ENCODE peak calls at places on chromosome 19, in five cellular contexts. V is mucosa of gallbladder; C is cardiac fibroblast; N is stimulated activated CD8-positive, alpha-beta memory T cell treated with anti-CD3 and anti-CD28 coated beads, Interleukin-4, amount 100 ng/mL, for 1 hour; Z is amygdala. R is an unnamed sample.

GRCh38 chr19:30671622-30672051 is 299.5 kb downstream of the ZNF536 start:
- DNase-seq in V (no peak), C (peak), Z (no peak), N (no peak), R (no peak)

GRCh38 chr19:29378543-29379105 is 147.2 kb upstream of the VSTM2B start:
- DNase-seq in Z (no peak), V (peak), N (no peak), C (no peak), R (no peak)

GRCh38 chr19:16825312-16826168 is 3.7 kb upstream of the SIN3B start:
- DNase-seq in C (peak), V (peak), Z (no peak), N (no peak), R (no peak)

GRCh38 chr19:49427855-49428546 is 2.8 kb downstream of the GFY start:
- DNase-seq in Z (no peak), N (no peak), V (no peak), C (no peak), R (no peak)

GRCh38 chr19:24062222-24062621 is 24.8 kb upstream of the ZNF254 start:
- DNase-seq in C (no peak), V (no peak), Z (no peak), N (no peak), R (no peak)

GRCh38 chr19:47260476-47260875 is 4.2 kb downstream of the CCDC9 start:
- DNase-seq in C (no peak), V (no peak), N (no peak), Z (no peak), R (no peak)

GRCh38 chr19:47882890-47883289 is 3.2 kb downstream of the SULT2A1 start:
- DNase-seq in N (no peak), V (no peak), Z (no peak), C (no peak), R (no peak)

GRCh38 chr19:38849746-38850230 is at the start of gene HNRNPL:
- DNase-seq in Z (peak), V (no peak), C (no peak), N (peak), R (no peak)

GRCh38 chr19:16564842-16565241 is 7.4 kb downstream of the SLC35E1 start:
- DNase-seq in V (no peak), Z (no peak), N (no peak), C (no peak), R (no peak)

GRCh38 chr19:35350591-35350990 is 2.9 kb downstream of the FFAR1 start:
- DNase-seq in V (no peak), N (no peak), C (no peak), Z (no peak), R (no peak)

GRCh38 chr19:13505761-13506549 is at the start of gene CACNA1A:
- DNase-seq in Z (no peak), C (peak), N (no peak), V (no peak), R (no peak)

GRCh38 chr19:8575467-8575997 is 1.7 kb downstream of the MYO1F start:
- DNase-seq in Z (no peak), N (no peak), C (peak), V (no peak), R (no peak)

GRCh38 chr19:16026131-16026530 is 50.2 kb upstream of the TPM4 start:
- DNase-seq in N (no peak), V (no peak), C (no peak), Z (no peak), R (no peak)

GRCh38 chr19:51158474-51159129 is 16.5 kb downstream of the SIGLEC7 start:
- DNase-seq in V (peak), C (peak), N (peak), Z (no peak), R (peak)

GRCh38 chr19:35868172-35868822 is at the start of gene APLP1:
- DNase-seq in C (peak), N (no peak), Z (peak), V (peak), R (no peak)

GRCh38 chr19:2546128-2547032 is 70.5 kb downstream of the GADD45B start:
- DNase-seq in Z (peak), V (peak), N (no peak), C (peak), R (no peak)

GRCh38 chr19:53969366-53969765 is 6.6 kb downstream of the CACNG8 start:
- DNase-seq in V (no peak), N (no peak), Z (no peak), C (no peak), R (no peak)

GRCh38 chr19:33496496-33496895 is 25.1 kb downstream of the PEPD start:
- DNase-seq in N (no peak), Z (no peak), V (no peak), C (no peak), R (no peak)

GRCh38 chr19:33631628-33631995 is 9.9 kb downstream of the CHST8 start:
- DNase-seq in N (no peak), V (no peak), C (no peak), Z (no peak), R (no peak)